ENCODE peak calls at places on chromosomes 13 and 19, in five cellular contexts. One of them, this sample, is unnamed.

GRCh38 chr19:5251096-5252065 is 89.2 kb downstream of the PTPRS start:
- DNase-seq in HepG2: no peak
- DNase-seq in GM12878: no peak
- DNase-seq in NT2/D1: no peak
- DNase-seq in H1: no peak
- DNase-seq in this sample: no peak

GRCh38 chr19:1401138-1401888 is at the start of gene GAMT:
- DNase-seq in HepG2: no peak
- DNase-seq in GM12878: no peak
- DNase-seq in NT2/D1: no peak
- DNase-seq in H1: no peak
- DNase-seq in this sample: peak

GRCh38 chr13:40786568-40786996 is 2.8 kb upstream of the SLC25A15 start:
- DNase-seq in HepG2: peak
- DNase-seq in GM12878: no peak
- DNase-seq in NT2/D1: no peak
- DNase-seq in H1: no peak
- DNase-seq in this sample: no peak

GRCh38 chr13:21949818-21950429 is 279.1 kb downstream of the FGF9 start:
- DNase-seq in HepG2: no peak
- DNase-seq in GM12878: no peak
- DNase-seq in NT2/D1: no peak
- DNase-seq in H1: no peak
- DNase-seq in this sample: peak

GRCh38 chr19:11295180-11295579 is 780 bp upstream of the TSPAN16 start:
- DNase-seq in HepG2: no peak
- DNase-seq in GM12878: no peak
- DNase-seq in NT2/D1: no peak
- DNase-seq in H1: no peak
- DNase-seq in this sample: no peak

GRCh38 chr19:2274185-2274711 is 7.7 kb downstream of the PEAK3 start:
- DNase-seq in HepG2: no peak
- DNase-seq in GM12878: no peak
- DNase-seq in NT2/D1: no peak
- DNase-seq in H1: no peak
- DNase-seq in this sample: no peak

GRCh38 chr13:50129923-50130685 is 114.9 kb downstream of the KCNRG start:
- DNase-seq in HepG2: no peak
- DNase-seq in GM12878: no peak
- DNase-seq in NT2/D1: no peak
- DNase-seq in H1: peak
- DNase-seq in this sample: peak

GRCh38 chr13:20525601-20526544 is at the start of gene CRYL1:
- DNase-seq in HepG2: peak
- DNase-seq in GM12878: peak
- DNase-seq in NT2/D1: no peak
- DNase-seq in H1: peak
- DNase-seq in this sample: peak

GRCh38 chr19:17405250-17406038 is at the start of gene BST2:
- DNase-seq in HepG2: peak
- DNase-seq in GM12878: peak
- DNase-seq in NT2/D1: no peak
- DNase-seq in H1: no peak
- DNase-seq in this sample: peak

GRCh38 chr19:49939721-49940481 is 10.6 kb upstream of the NUP62 start:
- DNase-seq in HepG2: no peak
- DNase-seq in GM12878: no peak
- DNase-seq in NT2/D1: no peak
- DNase-seq in H1: no peak
- DNase-seq in this sample: no peak

GRCh38 chr13:44734204-44734707 is 158.1 kb upstream of the TSC22D1 start:
- DNase-seq in HepG2: no peak
- DNase-seq in GM12878: no peak
- DNase-seq in NT2/D1: no peak
- DNase-seq in H1: no peak
- DNase-seq in this sample: no peak

GRCh38 chr19:1355974-1356865 is 27.5 kb upstream of the NDUFS7 start:
- DNase-seq in HepG2: no peak
- DNase-seq in GM12878: no peak
- DNase-seq in NT2/D1: no peak
- DNase-seq in H1: no peak
- DNase-seq in this sample: no peak

GRCh38 chr13:42041017-42041683 is 7.3 kb upstream of the DGKH start:
- DNase-seq in HepG2: no peak
- DNase-seq in GM12878: peak
- DNase-seq in NT2/D1: no peak
- DNase-seq in H1: peak
- DNase-seq in this sample: peak

GRCh38 chr13:80955487-80955886 is 614.6 kb upstream of the SPRY2 start:
- DNase-seq in HepG2: no peak
- DNase-seq in GM12878: no peak
- DNase-seq in NT2/D1: no peak
- DNase-seq in H1: no peak
- DNase-seq in this sample: no peak

GRCh38 chr13:114136576-114136975 is 4.2 kb upstream of the RASA3 start:
- DNase-seq in HepG2: no peak
- DNase-seq in GM12878: no peak
- DNase-seq in NT2/D1: no peak
- DNase-seq in H1: no peak
- DNase-seq in this sample: no peak

GRCh38 chr13:97446448-97446847 is 12.5 kb downstream of the RAP2A start:
- DNase-seq in HepG2: no peak
- DNase-seq in GM12878: no peak
- DNase-seq in NT2/D1: no peak
- DNase-seq in H1: no peak
- DNase-seq in this sample: no peak

GRCh38 chr13:76455960-76456359 is 430.2 kb downstream of the KCTD12 start:
- DNase-seq in HepG2: no peak
- DNase-seq in GM12878: no peak
- DNase-seq in NT2/D1: no peak
- DNase-seq in H1: no peak
- DNase-seq in this sample: no peak

GRCh38 chr19:30887042-30887441 is 462.2 kb downstream of the TSHZ3 start:
- DNase-seq in HepG2: no peak
- DNase-seq in GM12878: no peak
- DNase-seq in NT2/D1: no peak
- DNase-seq in H1: no peak
- DNase-seq in this sample: no peak

GRCh38 chr13:59946924-59947323 is 216.8 kb downstream of the DIAPH3 start:
- DNase-seq in HepG2: no peak
- DNase-seq in GM12878: no peak
- DNase-seq in NT2/D1: no peak
- DNase-seq in H1: no peak
- DNase-seq in this sample: no peak

GRCh38 chr19:16412596-16413355 is 59.0 kb downstream of the EPS15L1 start:
- DNase-seq in HepG2: no peak
- DNase-seq in GM12878: no peak
- DNase-seq in NT2/D1: no peak
- DNase-seq in H1: no peak
- DNase-seq in this sample: no peak

GRCh38 chr13:26964278-26965057 is 203.9 kb upstream of the GPR12 start:
- DNase-seq in HepG2: no peak
- DNase-seq in GM12878: no peak
- DNase-seq in NT2/D1: no peak
- DNase-seq in H1: no peak
- DNase-seq in this sample: no peak

GRCh38 chr19:860481-861098 is 1.1 kb downstream of the CFD start:
- DNase-seq in HepG2: peak
- DNase-seq in GM12878: no peak
- DNase-seq in NT2/D1: no peak
- DNase-seq in H1: no peak
- DNase-seq in this sample: peak

GRCh38 chr19:46731007-46731501 is 14.1 kb upstream of the PRKD2 start:
- DNase-seq in HepG2: no peak
- DNase-seq in GM12878: no peak
- DNase-seq in NT2/D1: no peak
- DNase-seq in H1: no peak
- DNase-seq in this sample: no peak

GRCh38 chr19:10195199-10195519 is 406 bp upstream of the DNMT1 start:
- DNase-seq in HepG2: no peak
- DNase-seq in GM12878: no peak
- DNase-seq in NT2/D1: no peak
- DNase-seq in H1: no peak
- DNase-seq in this sample: no peak

GRCh38 chr19:17296278-17296677 is 6.9 kb downstream of the ABHD8 start:
- DNase-seq in HepG2: no peak
- DNase-seq in GM12878: no peak
- DNase-seq in NT2/D1: no peak
- DNase-seq in H1: no peak
- DNase-seq in this sample: no peak

GRCh38 chr13:74206061-74206561 is 71.9 kb upstream of the KLF12 start:
- DNase-seq in HepG2: no peak
- DNase-seq in GM12878: no peak
- DNase-seq in NT2/D1: peak
- DNase-seq in H1: no peak
- DNase-seq in this sample: no peak

GRCh38 chr13:95295026-95295425 is 6.2 kb downstream of the ABCC4 start:
- DNase-seq in HepG2: no peak
- DNase-seq in GM12878: no peak
- DNase-seq in NT2/D1: no peak
- DNase-seq in H1: no peak
- DNase-seq in this sample: no peak

GRCh38 chr19:6271721-6272410 is 7.9 kb downstream of the MLLT1 start:
- DNase-seq in HepG2: no peak
- DNase-seq in GM12878: no peak
- DNase-seq in NT2/D1: no peak
- DNase-seq in H1: no peak
- DNase-seq in this sample: peak

GRCh38 chr19:19113040-19113541 is 25.2 kb downstream of the TMEM161A start:
- DNase-seq in HepG2: peak
- DNase-seq in GM12878: no peak
- DNase-seq in NT2/D1: no peak
- DNase-seq in H1: peak
- DNase-seq in this sample: no peak

GRCh38 chr19:29535432-29535831 is 9.6 kb downstream of the VSTM2B start:
- DNase-seq in HepG2: no peak
- DNase-seq in GM12878: no peak
- DNase-seq in NT2/D1: no peak
- DNase-seq in H1: peak
- DNase-seq in this sample: no peak

GRCh38 chr13:22061371-22061805 is 390.5 kb downstream of the FGF9 start:
- DNase-seq in HepG2: no peak
- DNase-seq in GM12878: peak
- DNase-seq in NT2/D1: no peak
- DNase-seq in H1: no peak
- DNase-seq in this sample: no peak

GRCh38 chr13:49302817-49303216 is 55.1 kb downstream of the CDADC1 start:
- DNase-seq in HepG2: no peak
- DNase-seq in GM12878: no peak
- DNase-seq in NT2/D1: no peak
- DNase-seq in H1: no peak
- DNase-seq in this sample: no peak

GRCh38 chr19:1069009-1069779 is 2.2 kb downstream of the ARHGAP45 start:
- DNase-seq in HepG2: no peak
- DNase-seq in GM12878: no peak
- DNase-seq in NT2/D1: no peak
- DNase-seq in H1: no peak
- DNase-seq in this sample: no peak

DNA sequence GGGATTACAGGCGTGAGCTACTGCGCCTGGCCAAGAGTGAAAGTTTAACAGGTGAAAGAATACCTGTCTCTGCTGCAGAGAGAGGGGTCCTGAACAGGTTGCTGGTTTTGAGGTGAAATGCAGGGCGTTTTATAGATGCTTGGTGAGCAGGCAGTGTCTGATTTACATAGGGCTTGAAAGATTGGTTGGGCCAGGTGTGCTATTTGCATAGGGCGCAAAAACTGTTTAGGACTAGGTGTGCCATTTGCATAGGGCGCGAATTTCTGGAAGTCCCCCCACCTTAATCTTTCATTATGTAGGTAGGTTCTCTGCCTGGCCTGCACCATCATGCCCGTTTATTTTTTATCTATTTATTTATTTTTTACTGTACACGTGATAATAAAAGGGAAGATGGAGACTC is 4.5 kb upstream of the NDUFB7 start:
- DNase-seq in HepG2: no peak
- DNase-seq in GM12878: no peak
- DNase-seq in NT2/D1: no peak
- DNase-seq in H1: no peak
- DNase-seq in this sample: no peak
- TF ChIP-seq SUZ12 in HepG2: no peak
- TF ChIP-seq SUZ12 in GM12878: no peak
- TF ChIP-seq SUZ12 in NT2/D1: no peak
- TF ChIP-seq SUZ12 in H1: no peak
- TF ChIP-seq SUZ12 in this sample: no peak

GRCh38 chr19:48290923-48291700 is 21.2 kb downstream of the ZNF114 start:
- DNase-seq in HepG2: no peak
- DNase-seq in GM12878: no peak
- DNase-seq in NT2/D1: peak
- DNase-seq in H1: peak
- DNase-seq in this sample: peak
- TF ChIP-seq SUZ12 in HepG2: no peak
- TF ChIP-seq SUZ12 in GM12878: no peak
- TF ChIP-seq SUZ12 in NT2/D1: no peak
- TF ChIP-seq SUZ12 in H1: no peak
- TF ChIP-seq SUZ12 in this sample: no peak

GRCh38 chr19:15260939-15261338 is 28.7 kb upstream of the EPHX3 start:
- DNase-seq in HepG2: no peak
- DNase-seq in GM12878: no peak
- DNase-seq in NT2/D1: no peak
- DNase-seq in H1: no peak
- DNase-seq in this sample: no peak
- TF ChIP-seq SUZ12 in HepG2: no peak
- TF ChIP-seq SUZ12 in GM12878: no peak
- TF ChIP-seq SUZ12 in NT2/D1: no peak
- TF ChIP-seq SUZ12 in H1: no peak
- TF ChIP-seq SUZ12 in this sample: no peak

GRCh38 chr13:37755349-37755748 is 114.2 kb downstream of the TRPC4 start:
- DNase-seq in HepG2: no peak
- DNase-seq in GM12878: no peak
- DNase-seq in NT2/D1: no peak
- DNase-seq in H1: no peak
- DNase-seq in this sample: no peak

GRCh38 chr13:37751025-37751424 is 118.5 kb downstream of the TRPC4 start:
- DNase-seq in HepG2: no peak
- DNase-seq in GM12878: no peak
- DNase-seq in NT2/D1: no peak
- DNase-seq in H1: no peak
- DNase-seq in this sample: no peak

GRCh38 chr13:37753776-37754175 is 115.8 kb downstream of the TRPC4 start:
- DNase-seq in HepG2: no peak
- DNase-seq in GM12878: no peak
- DNase-seq in NT2/D1: no peak
- DNase-seq in H1: no peak
- DNase-seq in this sample: no peak

GRCh38 chr13:37748913-37749312 is 120.7 kb downstream of the TRPC4 start:
- DNase-seq in HepG2: no peak
- DNase-seq in GM12878: no peak
- DNase-seq in NT2/D1: no peak
- DNase-seq in H1: no peak
- DNase-seq in this sample: no peak

DNA sequence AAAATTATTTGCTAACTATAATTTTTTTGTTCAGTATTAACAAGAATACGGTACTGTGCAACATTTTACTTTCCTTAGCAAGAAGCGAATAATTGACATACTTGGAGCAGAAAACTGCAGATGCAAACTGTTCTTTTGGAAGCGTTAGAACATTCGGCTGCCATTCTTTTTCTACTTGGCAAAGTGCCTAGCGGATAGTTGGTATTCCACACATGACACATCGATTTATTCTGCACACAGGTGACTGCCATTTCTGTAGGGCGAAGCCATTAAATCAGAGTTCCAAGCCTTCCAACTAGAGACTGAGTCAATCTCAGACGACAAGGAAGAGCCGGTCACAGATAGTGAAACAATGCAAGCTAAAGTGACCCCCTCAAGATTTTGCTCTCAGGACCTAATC is 117.4 kb downstream of the TRPC4 start:
- DNase-seq in HepG2: no peak
- DNase-seq in GM12878: no peak
- DNase-seq in NT2/D1: no peak
- DNase-seq in H1: no peak
- DNase-seq in this sample: no peak
- TF ChIP-seq SUZ12 in HepG2: no peak
- TF ChIP-seq SUZ12 in GM12878: no peak
- TF ChIP-seq SUZ12 in NT2/D1: no peak
- TF ChIP-seq SUZ12 in H1: no peak
- TF ChIP-seq SUZ12 in this sample: no peak